ENCODE peak calls at places on chromosome 11, in nine cellular contexts. One of them, this sample, is unnamed.

GRCh38 chr11:130522284-130522961 is 74.0 kb downstream of the ADAMTS15 start:
- DNase-seq in heart left ventricle: peak; percentile 91
- DNase-seq in stimulated activated CD4-positive, alpha-beta T cell treated with anti-CD3 and anti-CD28 coated beads, Interleukin-1b, Interleukin-23, amount 100 ng/mL, for 48 hours: no peak
- DNase-seq in ACHN: peak; percentile 75
- DNase-seq in GM12891: no peak
- DNase-seq in mucosa of gallbladder: peak; percentile 90
- DNase-seq in uterus: peak; percentile 94
- DNase-seq in NCI-H460: peak; percentile 69
- DNase-seq in dorsolateral prefrontal cortex: peak; percentile 66
- DNase-seq in this sample: peak; percentile 76

GRCh38 chr11:64876835-64877341 is 1.5 kb downstream of the EHD1 start:
- DNase-seq in heart left ventricle: no peak
- DNase-seq in stimulated activated CD4-positive, alpha-beta T cell treated with anti-CD3 and anti-CD28 coated beads, Interleukin-1b, Interleukin-23, amount 100 ng/mL, for 48 hours: no peak
- DNase-seq in ACHN: peak; percentile 67
- DNase-seq in GM12891: no peak
- DNase-seq in mucosa of gallbladder: no peak
- DNase-seq in uterus: no peak
- DNase-seq in NCI-H460: no peak
- DNase-seq in dorsolateral prefrontal cortex: peak; percentile 41
- DNase-seq in this sample: peak; percentile 58

GRCh38 chr11:133835258-133836075 is 9.8 kb downstream of the SPATA19 start:
- DNase-seq in heart left ventricle: no peak
- DNase-seq in stimulated activated CD4-positive, alpha-beta T cell treated with anti-CD3 and anti-CD28 coated beads, Interleukin-1b, Interleukin-23, amount 100 ng/mL, for 48 hours: peak; percentile 64
- DNase-seq in ACHN: peak; percentile 39
- DNase-seq in GM12891: peak; percentile 62
- DNase-seq in mucosa of gallbladder: no peak
- DNase-seq in uterus: no peak
- DNase-seq in NCI-H460: peak; percentile 62
- DNase-seq in dorsolateral prefrontal cortex: no peak
- DNase-seq in this sample: no peak

GRCh38 chr11:133951484-133952198 is 5.1 kb downstream of the IGSF9B start:
- DNase-seq in heart left ventricle: peak; percentile 61
- DNase-seq in stimulated activated CD4-positive, alpha-beta T cell treated with anti-CD3 and anti-CD28 coated beads, Interleukin-1b, Interleukin-23, amount 100 ng/mL, for 48 hours: no peak
- DNase-seq in ACHN: no peak
- DNase-seq in GM12891: no peak
- DNase-seq in mucosa of gallbladder: no peak
- DNase-seq in uterus: no peak
- DNase-seq in NCI-H460: no peak
- DNase-seq in dorsolateral prefrontal cortex: no peak
- DNase-seq in this sample: no peak

GRCh38 chr11:6693342-6694228 is 10.4 kb upstream of the MRPL17 start:
- DNase-seq in heart left ventricle: no peak
- DNase-seq in stimulated activated CD4-positive, alpha-beta T cell treated with anti-CD3 and anti-CD28 coated beads, Interleukin-1b, Interleukin-23, amount 100 ng/mL, for 48 hours: peak; percentile 73
- DNase-seq in ACHN: peak; percentile 54
- DNase-seq in GM12891: no peak
- DNase-seq in mucosa of gallbladder: no peak
- DNase-seq in uterus: peak; percentile 22
- DNase-seq in NCI-H460: peak; percentile 78
- DNase-seq in dorsolateral prefrontal cortex: no peak
- DNase-seq in this sample: no peak

GRCh38 chr11:121383726-121384125 is 68.4 kb upstream of the SORL1 start:
- DNase-seq in heart left ventricle: no peak
- DNase-seq in stimulated activated CD4-positive, alpha-beta T cell treated with anti-CD3 and anti-CD28 coated beads, Interleukin-1b, Interleukin-23, amount 100 ng/mL, for 48 hours: no peak
- DNase-seq in ACHN: no peak
- DNase-seq in GM12891: no peak
- DNase-seq in mucosa of gallbladder: no peak
- DNase-seq in uterus: no peak
- DNase-seq in NCI-H460: no peak
- DNase-seq in dorsolateral prefrontal cortex: no peak
- DNase-seq in this sample: no peak

GRCh38 chr11:67276821-67277230 is 10.6 kb downstream of the GRK2 start:
- DNase-seq in heart left ventricle: peak; percentile 77
- DNase-seq in stimulated activated CD4-positive, alpha-beta T cell treated with anti-CD3 and anti-CD28 coated beads, Interleukin-1b, Interleukin-23, amount 100 ng/mL, for 48 hours: peak; percentile 55
- DNase-seq in ACHN: no peak
- DNase-seq in GM12891: no peak
- DNase-seq in mucosa of gallbladder: no peak
- DNase-seq in uterus: no peak
- DNase-seq in NCI-H460: no peak
- DNase-seq in dorsolateral prefrontal cortex: no peak
- DNase-seq in this sample: peak; percentile 65

GRCh38 chr11:71298016-71298550 is 45.7 kb upstream of the SHANK2 start:
- DNase-seq in heart left ventricle: no peak
- DNase-seq in stimulated activated CD4-positive, alpha-beta T cell treated with anti-CD3 and anti-CD28 coated beads, Interleukin-1b, Interleukin-23, amount 100 ng/mL, for 48 hours: no peak
- DNase-seq in ACHN: no peak
- DNase-seq in GM12891: no peak
- DNase-seq in mucosa of gallbladder: peak; percentile 8
- DNase-seq in uterus: no peak
- DNase-seq in NCI-H460: no peak
- DNase-seq in dorsolateral prefrontal cortex: no peak
- DNase-seq in this sample: no peak

GRCh38 chr11:94731921-94732601 is 36.1 kb upstream of the AMOTL1 start:
- DNase-seq in heart left ventricle: no peak
- DNase-seq in stimulated activated CD4-positive, alpha-beta T cell treated with anti-CD3 and anti-CD28 coated beads, Interleukin-1b, Interleukin-23, amount 100 ng/mL, for 48 hours: no peak
- DNase-seq in ACHN: no peak
- DNase-seq in GM12891: no peak
- DNase-seq in mucosa of gallbladder: no peak
- DNase-seq in uterus: peak; percentile 34
- DNase-seq in NCI-H460: peak; percentile 53
- DNase-seq in dorsolateral prefrontal cortex: no peak
- DNase-seq in this sample: no peak

This sample was measured in transverse colon.